ENCODE peak calls at places on chromosomes 2 and 18, in five cellular contexts. C is naive thymus-derived CD4-positive, alpha-beta T cell; Q is heart right ventricle; U is heart left ventricle; O is SJSA1. X is an unnamed sample.

GRCh38 chr2:20229322-20230201 is 4.6 kb upstream of the SDC1 start:
- DNase-seq in C (no peak), Q (no peak), U (no peak), O (peak; percentile 31), X (no peak)

GRCh38 chr2:15844099-15844801 is 96.1 kb upstream of the MYCN start:
- DNase-seq in C (no peak), Q (no peak), U (no peak), O (no peak), X (no peak)

GRCh38 chr2:19319064-19319463 is 39.4 kb downstream of the OSR1 start:
- DNase-seq in C (no peak), Q (no peak), U (no peak), O (no peak), X (no peak)

GRCh38 chr2:221571391-221572179 is 519 bp downstream of the EPHA4 start:
- DNase-seq in C (peak; percentile 51), Q (peak; percentile 29), U (peak; percentile 68), O (no peak), X (no peak)

GRCh38 chr18:63267990-63268721 is 51.4 kb downstream of the BCL2 start:
- DNase-seq in C (no peak), Q (no peak), U (no peak), O (no peak), X (no peak)

GRCh38 chr2:215698566-215698965 is 262.7 kb upstream of the FN1 start:
- DNase-seq in C (no peak), Q (no peak), U (no peak), O (peak; percentile 53), X (peak; percentile 87)

GRCh38 chr2:24842081-24843050 is 49.1 kb downstream of the CENPO start:
- DNase-seq in C (no peak), Q (no peak), U (no peak), O (no peak), X (no peak)

GRCh38 chr18:63161728-63162195 is 157.8 kb downstream of the BCL2 start:
- DNase-seq in C (peak; percentile 57), Q (peak; percentile 71), U (no peak), O (peak; percentile 74), X (peak; percentile 66)

GRCh38 chr18:57898506-57899124 is 95.5 kb upstream of the ATP8B1 start:
- DNase-seq in C (no peak), Q (no peak), U (no peak), O (no peak), X (peak; percentile 81)

GRCh38 chr18:3029215-3029972 is 16.4 kb upstream of the LPIN2 start:
- DNase-seq in C (no peak), Q (no peak), U (no peak), O (no peak), X (no peak)

GRCh38 chr2:121400206-121400605 is 115.2 kb upstream of the TFCP2L1 start:
- DNase-seq in C (no peak), Q (no peak), U (no peak), O (no peak), X (peak; percentile 24)

GRCh38 chr2:21981127-21981526 is 857.4 kb downstream of the TDRD15 start:
- DNase-seq in C (no peak), Q (no peak), U (no peak), O (no peak), X (no peak)

GRCh38 chr2:101736861-101737291 is 39.4 kb downstream of the MAP4K4 start:
- DNase-seq in C (no peak), Q (no peak), U (no peak), O (no peak), X (no peak)

GRCh38 chr2:231228223-231228622 is 29.8 kb downstream of the ARMC9 start:
- DNase-seq in C (no peak), Q (no peak), U (no peak), O (no peak), X (no peak)

GRCh38 chr2:239500915-239501630 is 100.3 kb upstream of the HDAC4 start:
- DNase-seq in C (no peak), Q (no peak), U (no peak), O (no peak), X (no peak)

GRCh38 chr2:48452108-48452507 is 77.8 kb upstream of the STON1 start:
- DNase-seq in C (no peak), Q (no peak), U (no peak), O (no peak), X (no peak)

GRCh38 chr18:11574545-11574944 is 34.9 kb upstream of the SLC35G4 start:
- DNase-seq in C (no peak), Q (no peak), U (no peak), O (no peak), X (no peak)

GRCh38 chr2:233051241-233052149 is 8.6 kb upstream of the INPP5D start:
- DNase-seq in C (no peak), Q (peak; percentile 88), U (peak; percentile 85), O (no peak), X (no peak)

GRCh38 chr2:238141541-238142318 is 3.3 kb downstream of the KLHL30 start:
- DNase-seq in C (no peak), Q (no peak), U (no peak), O (peak; percentile 89), X (no peak)

GRCh38 chr2:59694176-59694575 is 859.3 kb downstream of the BCL11A start:
- DNase-seq in C (no peak), Q (no peak), U (no peak), O (no peak), X (no peak)

GRCh38 chr2:61018319-61018750 is 280 bp upstream of the PUS10 start:
- DNase-seq in C (no peak), Q (no peak), U (no peak), O (no peak), X (no peak)

GRCh38 chr2:11863103-11863502 is 116.7 kb downstream of the LPIN1 start:
- DNase-seq in C (no peak), Q (no peak), U (no peak), O (no peak), X (no peak)

GRCh38 chr2:42961385-42961800 is 169.0 kb upstream of the HAAO start:
- DNase-seq in C (no peak), Q (peak; percentile 72), U (peak; percentile 81), O (no peak), X (no peak)

GRCh38 chr18:33157893-33158292 is 282.6 kb downstream of the CCDC178 start:
- DNase-seq in C (no peak), Q (no peak), U (no peak), O (no peak), X (no peak)

GRCh38 chr18:51137891-51138290 is 59.6 kb downstream of the MEX3C start:
- DNase-seq in C (no peak), Q (no peak), U (no peak), O (no peak), X (no peak)

DNA sequence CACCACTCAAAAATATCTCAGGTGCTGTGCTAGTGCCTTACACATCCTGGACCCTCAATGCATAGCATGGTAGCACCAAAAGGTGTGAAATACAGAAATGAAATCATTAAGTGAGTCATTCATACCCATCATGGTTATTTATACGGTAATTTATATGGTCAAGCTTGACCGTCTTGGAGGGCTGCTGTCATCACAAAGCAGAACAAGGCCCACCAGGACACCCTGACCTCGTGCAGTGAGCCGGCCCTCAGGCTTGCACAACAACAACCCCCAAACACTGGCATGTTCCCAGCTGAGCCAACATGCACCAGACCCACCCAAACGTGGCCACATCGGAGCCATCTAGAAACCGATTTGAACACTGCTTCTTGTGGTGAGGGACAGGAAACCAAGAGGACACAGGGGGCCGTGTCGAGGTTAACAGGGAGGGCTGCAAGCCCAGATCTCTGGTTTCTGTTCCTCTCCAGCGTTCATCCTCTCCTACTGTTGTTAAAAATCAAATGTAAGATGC is 378.5 kb upstream of the ID2 start:
- DNase-seq in C (peak; percentile 34), Q (peak; percentile 37), U (peak; percentile 85), O (no peak), X (no peak)
- H3K27ac ChIP-seq in C (no peak overlapping the region), Q (no peak overlapping the region), U (peak overlapping the region; percentile 54), O (no peak overlapping the region), X (no peak overlapping the region)

GRCh38 chr2:153873062-153874048 is 1.6 kb downstream of the GALNT13 start:
- DNase-seq in C (no peak), Q (no peak), U (peak; percentile 40), O (no peak), X (no peak)
- H3K4me3 ChIP-seq in C (no peak overlapping the region), Q (no peak overlapping the region), U (peak overlapping the region; percentile 3), O (no peak overlapping the region), X (no peak overlapping the region)

DNA sequence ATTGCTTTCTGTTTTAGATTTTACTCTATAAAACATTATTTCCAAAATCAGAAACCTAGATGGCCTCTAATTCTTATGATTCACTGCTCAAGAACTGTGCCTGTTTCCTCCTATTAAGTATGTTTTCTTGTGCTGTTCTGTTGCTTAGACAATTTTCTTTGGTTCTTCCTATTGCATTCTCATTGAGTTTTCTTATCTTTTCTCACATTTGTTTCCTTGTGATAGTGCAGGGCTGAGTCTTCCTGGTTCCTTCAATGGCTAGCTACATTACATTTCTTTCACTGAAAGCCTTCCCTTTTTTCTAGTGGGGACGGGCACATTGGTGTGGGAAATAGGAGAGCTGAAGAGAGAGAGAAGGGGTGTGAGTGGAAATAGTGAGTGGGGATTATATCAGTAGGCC is 183.4 kb downstream of the CALCRL start:
- DNase-seq in C (no peak), Q (no peak), U (no peak), O (no peak), X (no peak)
- H3K27ac ChIP-seq in C (no peak overlapping the region), Q (no peak overlapping the region), U (no peak overlapping the region), O (no peak overlapping the region), X (no peak overlapping the region)

GRCh38 chr2:174841931-174842330 is 77.7 kb upstream of the CHRNA1 start:
- DNase-seq in C (no peak), Q (no peak), U (no peak), O (no peak), X (no peak)

GRCh38 chr2:174846941-174847938 is 83.0 kb upstream of the CHRNA1 start:
- DNase-seq in C (no peak), Q (peak; percentile 30), U (no peak), O (peak; percentile 60), X (peak; percentile 78)

GRCh38 chr2:174844295-174844708 is 80.0 kb upstream of the CHRNA1 start:
- DNase-seq in C (no peak), Q (no peak), U (no peak), O (no peak), X (no peak)

GRCh38 chr2:174842496-174842895 is 78.2 kb upstream of the CHRNA1 start:
- DNase-seq in C (no peak), Q (no peak), U (no peak), O (no peak), X (no peak)

GRCh38 chr2:174846218-174846617 is 81.9 kb upstream of the CHRNA1 start:
- DNase-seq in C (no peak), Q (no peak), U (no peak), O (no peak), X (no peak)
- H3K4me3 ChIP-seq in C (no peak overlapping the region), Q (peak overlapping the region; percentile 45), U (peak overlapping the region; percentile 40), O (peak overlapping the region; percentile 36), X (peak overlapping the region; percentile 70)

X was measured in AG04450.